ENCODE peak calls at places on chromosomes 1 and 21, in four cellular contexts. R, Y, M and D are unnamed samples.

GRCh38 chr21:38712076-38712475 is 93.7 kb upstream of the ETS2 start:
- DNase-seq in R (peak), Y (peak), M (peak), D (no peak)

GRCh38 chr1:233113009-233113712 is 162.8 kb downstream of the NTPCR start:
- DNase-seq in R (peak), Y (peak), M (peak), D (peak)

GRCh38 chr1:156154317-156154749 is 948 bp downstream of the SEMA4A start:
- DNase-seq in R (no peak), Y (no peak), M (no peak), D (no peak)

GRCh38 chr1:94038511-94038910 is 82.4 kb downstream of the ABCA4 start:
- DNase-seq in R (peak), Y (peak), M (peak), D (no peak)

GRCh38 chr1:236144033-236144432 is 1.7 kb downstream of the GPR137B start:
- DNase-seq in R (no peak), Y (no peak), M (no peak), D (no peak)

GRCh38 chr21:45414396-45415187 is 9.6 kb downstream of the COL18A1 start:
- DNase-seq in R (no peak), Y (no peak), M (no peak), D (no peak)

GRCh38 chr21:41156128-41156527 is 11.8 kb upstream of the BACE2 start:
- DNase-seq in R (no peak), Y (no peak), M (no peak), D (no peak)

GRCh38 chr1:116571215-116571919 is 541 bp upstream of the CD58 start:
- DNase-seq in R (no peak), Y (no peak), M (no peak), D (no peak)

GRCh38 chr1:38929476-38929875 is 12.2 kb downstream of the RHBDL2 start:
- DNase-seq in R (no peak), Y (no peak), M (no peak), D (peak)

GRCh38 chr1:230778916-230779590 is 31.9 kb downstream of the CAPN9 start:
- DNase-seq in R (no peak), Y (no peak), M (peak), D (no peak)

GRCh38 chr1:179217943-179218507 is 11.5 kb downstream of the ABL2 start:
- DNase-seq in R (peak), Y (peak), M (peak), D (no peak)

GRCh38 chr1:222618001-222618879 is at the start of gene MIA3:
- DNase-seq in R (peak), Y (peak), M (peak), D (no peak)

GRCh38 chr1:38072858-38073257 is 26.3 kb upstream of the POU3F1 start:
- DNase-seq in R (no peak), Y (no peak), M (no peak), D (no peak)

GRCh38 chr1:45863117-45863670 is 59.8 kb downstream of the MAST2 start:
- DNase-seq in R (no peak), Y (no peak), M (no peak), D (no peak)

GRCh38 chr1:8482844-8483436 is 165.0 kb downstream of the SLC45A1 start:
- DNase-seq in R (peak), Y (no peak), M (no peak), D (peak)

GRCh38 chr1:30635386-30635975 is 87.9 kb downstream of the MATN1 start:
- DNase-seq in R (no peak), Y (no peak), M (no peak), D (no peak)

GRCh38 chr1:43285269-43285986 is at the start of gene C1orf210:
- DNase-seq in R (no peak), Y (no peak), M (no peak), D (no peak)

GRCh38 chr21:45299864-45300785 is 12.4 kb upstream of the POFUT2 start:
- DNase-seq in R (peak), Y (no peak), M (peak), D (peak)

GRCh38 chr1:32877211-32878110 is 6.7 kb upstream of the FNDC5 start:
- DNase-seq in R (no peak), Y (peak), M (no peak), D (no peak)

GRCh38 chr1:119702384-119702783 is 9.3 kb upstream of the PHGDH start:
- DNase-seq in R (peak), Y (no peak), M (peak), D (no peak)

GRCh38 chr1:201021333-201022177 is 2.0 kb downstream of the KIF21B start:
- DNase-seq in R (no peak), Y (no peak), M (no peak), D (no peak)

GRCh38 chr1:201781447-201781846 is 47.5 kb upstream of the IPO9 start:
- DNase-seq in R (peak), Y (no peak), M (peak), D (no peak)

GRCh38 chr1:226797151-226797550 is 58.1 kb upstream of the ITPKB start:
- DNase-seq in R (no peak), Y (no peak), M (no peak), D (no peak)

GRCh38 chr21:38229260-38229877 is 27.4 kb upstream of the KCNJ15 start:
- DNase-seq in R (peak), Y (no peak), M (peak), D (no peak)

GRCh38 chr1:181504294-181505115 is 21.2 kb downstream of the CACNA1E start:
- DNase-seq in R (no peak), Y (no peak), M (peak), D (no peak)

GRCh38 chr1:112701227-112702066 is 5.5 kb downstream of the RHOC start:
- DNase-seq in R (no peak), Y (no peak), M (no peak), D (no peak)

GRCh38 chr1:54407201-54407956 is 1.2 kb upstream of the SSBP3 start:
- DNase-seq in R (peak), Y (peak), M (peak), D (peak)

GRCh38 chr1:193069748-193070394 is 10.5 kb downstream of the RO60 start:
- DNase-seq in R (peak), Y (no peak), M (peak), D (no peak)

GRCh38 chr1:184972281-184973055 is 1.8 kb downstream of the NIBAN1 start:
- DNase-seq in R (peak), Y (no peak), M (peak), D (no peak)

GRCh38 chr21:25934771-25935224 is 200.0 kb downstream of the GABPA start:
- DNase-seq in R (peak), Y (peak), M (peak), D (peak)

GRCh38 chr1:4267381-4268261 is 367.5 kb upstream of the C1orf174 start:
- DNase-seq in R (no peak), Y (no peak), M (no peak), D (no peak)

GRCh38 chr1:83850849-83851248 is 148.1 kb downstream of the TTLL7 start:
- DNase-seq in R (no peak), Y (no peak), M (no peak), D (no peak)

GRCh38 chr21:31560479-31560878 is 99.0 kb upstream of the SOD1 start:
- DNase-seq in R (no peak), Y (no peak), M (no peak), D (no peak)

GRCh38 chr1:85975770-85976386 is 180.7 kb downstream of the COL24A1 start:
- DNase-seq in R (no peak), Y (no peak), M (no peak), D (no peak)

GRCh38 chr1:119686661-119687060 is 25.1 kb upstream of the PHGDH start:
- DNase-seq in R (no peak), Y (no peak), M (no peak), D (no peak)

GRCh38 chr1:53545663-53546408 is 86.6 kb downstream of the DMRTB1 start:
- DNase-seq in R (no peak), Y (peak), M (no peak), D (no peak)

GRCh38 chr1:42316292-42316691 is 18.7 kb downstream of the FOXJ3 start:
- DNase-seq in R (no peak), Y (no peak), M (no peak), D (no peak)

DNA sequence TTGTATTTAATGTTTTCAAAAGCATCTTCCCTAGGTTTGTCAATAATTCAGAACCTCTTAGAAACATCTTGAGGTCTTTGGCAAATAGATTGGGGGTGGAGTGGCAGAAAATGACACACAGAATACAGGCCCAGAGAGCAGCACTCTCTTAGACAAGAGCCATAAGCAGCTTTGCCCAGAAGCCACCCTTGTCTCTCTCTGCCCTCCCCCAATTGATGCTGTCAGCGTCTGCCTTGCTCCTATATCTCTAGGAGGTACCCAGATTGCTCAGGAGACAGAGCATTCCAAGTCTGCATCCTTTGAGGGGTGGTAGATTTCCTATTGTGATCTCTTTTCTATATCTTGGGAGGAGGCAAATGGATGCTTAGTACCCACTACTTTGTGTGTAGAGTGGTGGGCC is 1.7 kb downstream of the RGL1 start:
- DNase-seq in R (no peak), Y (no peak), M (no peak), D (no peak)
- H3K4me3 ChIP-seq in R (peak), Y (peak), M (peak), D (peak)

DNA sequence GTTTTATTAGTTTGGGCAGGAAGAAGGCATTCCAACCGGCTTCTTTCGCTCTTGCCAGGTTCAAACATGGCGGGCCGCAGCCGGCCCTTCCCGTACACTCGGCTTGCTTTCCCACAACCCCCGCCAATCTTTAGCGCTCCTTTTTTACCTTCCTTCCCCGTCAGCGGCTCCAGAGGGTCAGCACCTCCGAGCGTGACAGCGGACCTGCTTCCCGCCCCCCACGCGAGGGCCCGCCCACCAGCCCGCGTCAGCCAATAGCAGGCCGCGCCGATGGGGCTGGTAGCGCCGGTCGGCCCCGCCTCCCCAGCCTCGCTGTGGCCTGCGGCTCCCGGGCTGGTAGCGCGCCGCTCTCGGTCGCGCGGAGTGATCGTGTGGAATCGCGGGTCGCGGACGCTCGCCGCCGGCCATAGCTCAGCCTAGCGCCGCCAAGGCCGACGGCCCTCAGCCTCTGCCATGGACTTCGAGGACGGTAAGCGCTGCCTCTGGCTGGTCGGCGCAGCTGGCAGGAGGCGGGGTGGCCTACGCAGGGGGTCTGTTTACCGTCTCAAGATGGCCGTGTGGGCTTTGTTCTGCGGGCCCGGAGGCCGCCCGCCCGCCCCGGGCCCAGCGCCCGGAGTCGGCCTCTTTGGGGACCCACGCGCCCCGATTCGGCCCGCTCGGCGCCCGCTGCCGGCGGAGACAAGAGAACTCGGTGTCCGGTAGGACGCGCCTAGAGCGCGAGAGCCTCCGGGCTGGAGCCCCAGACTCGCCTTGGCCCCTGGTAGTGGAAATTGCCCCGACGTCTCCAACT is at the start of gene ZNF326:
- DNase-seq in R (peak), Y (peak), M (peak), D (peak)
- TF ChIP-seq CTCF in R (no peak), Y (no peak), M (no peak), D (no peak)

GRCh38 chr1:59113876-59114457 is 182.9 kb upstream of the FGGY start:
- DNase-seq in R (no peak), Y (no peak), M (no peak), D (no peak)
- H3K4me3 ChIP-seq in R (no peak), Y (no peak), M (no peak), D (no peak)

GRCh38 chr1:18320051-18320450 is 160.7 kb upstream of the KLHDC7A start:
- DNase-seq in R (no peak), Y (no peak), M (no peak), D (no peak)
- TF ChIP-seq CTCF in R (no peak), Y (no peak), M (no peak), D (no peak)

GRCh38 chr1:68178821-68179490 is 53.4 kb downstream of the WLS start:
- DNase-seq in R (no peak), Y (no peak), M (peak), D (no peak)

GRCh38 chr1:68174173-68175113 is 57.9 kb downstream of the WLS start:
- DNase-seq in R (peak), Y (peak), M (peak), D (peak)

GRCh38 chr1:68175621-68176398 is 56.5 kb downstream of the WLS start:
- DNase-seq in R (peak), Y (peak), M (peak), D (no peak)

GRCh38 chr1:68168545-68169065 is 63.7 kb downstream of the WLS start:
- DNase-seq in R (peak), Y (no peak), M (peak), D (no peak)

GRCh38 chr1:68173283-68174172 is 58.8 kb downstream of the WLS start:
- DNase-seq in R (peak), Y (peak), M (peak), D (no peak)
- H3K4me3 ChIP-seq in R (no peak), Y (peak), M (no peak), D (peak)